ENCODE peak calls at places on chromosomes 12 and 14, in six cellular contexts. L is CD8-positive, alpha-beta T cell; E is heart left ventricle; D is gastrocnemius medialis; K is mesendoderm; G is fibroblast of pulmonary artery. Y is an unnamed sample.

GRCh38 chr12:111529424-111530368 is 69.4 kb downstream of the ATXN2 start:
- DNase-seq in L (peak), K (peak), E (peak), G (peak), D (no peak), Y (peak)

GRCh38 chr12:96401061-96401871 is 1.0 kb upstream of the CDK17 start:
- DNase-seq in K (peak), D (no peak), E (no peak), L (no peak), G (peak), Y (peak)

GRCh38 chr14:61140872-61141271 is 140.3 kb downstream of the TMEM30B start:
- DNase-seq in G (peak), E (no peak), K (no peak), L (no peak), D (no peak), Y (no peak)

GRCh38 chr12:63863658-63864455 is 19.4 kb downstream of the SRGAP1 start:
- DNase-seq in G (no peak), D (no peak), L (no peak), K (no peak), E (no peak), Y (no peak)

GRCh38 chr14:104335611-104336010 is 197.2 kb downstream of the KIF26A start:
- DNase-seq in E (no peak), L (no peak), K (no peak), D (no peak), G (no peak), Y (no peak)

GRCh38 chr12:846376-846775 is 94.0 kb downstream of the WNK1 start:
- DNase-seq in K (no peak), G (no peak), D (no peak), L (no peak), E (no peak), Y (no peak)

GRCh38 chr14:96584907-96585671 is 82.9 kb downstream of the PAPOLA start:
- DNase-seq in D (no peak), G (no peak), E (no peak), K (no peak), L (no peak), Y (no peak)

GRCh38 chr12:112115259-112116045 is 6.9 kb upstream of the NAA25 start:
- DNase-seq in K (no peak), L (no peak), G (no peak), D (no peak), E (no peak), Y (no peak)